ENCODE peak calls at places on chromosomes 5 and 9, in eight cellular contexts. K is breast epithelium, T is GM04504, Y is M059J, X is HAP-1, Z is neural crest cell, U is Ammon's horn, P is ecto neural progenitor cell. E is an unnamed sample.

GRCh38 chr5:84393969-84394368 is 9.3 kb upstream of the EDIL3 start:
- DNase-seq in K (no peak), T (no peak), Y (peak; percentile 93), X (no peak), Z (no peak), U (no peak), P (no peak), E (no peak)

GRCh38 chr5:137345396-137345795 is 153.7 kb downstream of the SPOCK1 start:
- DNase-seq in K (no peak), T (no peak), Y (no peak), X (no peak), Z (no peak), U (no peak), P (no peak), E (no peak)

GRCh38 chr5:27963050-27963783 is 924.8 kb upstream of the CDH9 start:
- DNase-seq in K (no peak), T (no peak), Y (no peak), X (no peak), Z (no peak), U (no peak), P (no peak), E (no peak)

GRCh38 chr5:39379683-39380082 is 15.4 kb upstream of the C9 start:
- DNase-seq in K (no peak), T (no peak), Y (no peak), X (no peak), Z (no peak), U (peak; percentile 20), P (no peak), E (no peak)

GRCh38 chr9:35972093-35972492 is 14.1 kb upstream of the OR2S2 start:
- DNase-seq in K (no peak), T (no peak), Y (no peak), X (no peak), Z (peak; percentile 16), U (no peak), P (peak; percentile 78), E (no peak)

GRCh38 chr9:37575511-37575914 is 667 bp downstream of the FBXO10 start:
- DNase-seq in K (no peak), T (no peak), Y (no peak), X (no peak), Z (no peak), U (no peak), P (no peak), E (peak; percentile 18)

GRCh38 chr5:116525680-116526079 is 48.9 kb downstream of the SEMA6A start:
- DNase-seq in K (no peak), T (no peak), Y (no peak), X (no peak), Z (no peak), U (no peak), P (no peak), E (no peak)

GRCh38 chr5:45512521-45512920 is 183.7 kb downstream of the HCN1 start:
- DNase-seq in K (no peak), T (no peak), Y (peak; percentile 28), X (no peak), Z (no peak), U (no peak), P (no peak), E (no peak)

GRCh38 chr5:58185397-58186195 is 274.3 kb downstream of the PLK2 start:
- DNase-seq in K (no peak), T (no peak), Y (no peak), X (no peak), Z (no peak), U (no peak), P (no peak), E (no peak)

E was measured in SK-N-DZ.